ENCODE peak calls at places on chromosome 11, in six cellular contexts. V is IMR-90, K is HepG2, D is K562, B is mesendoderm, R is keratinocyte. F is an unnamed sample.

GRCh38 chr11:8477680-8478079 is 116.3 kb downstream of the STK33 start:
- DNase-seq in V (no peak), K (no peak), D (no peak), B (no peak), R (no peak), F (no peak)

GRCh38 chr11:57313071-57313787 is 11.5 kb downstream of the TNKS1BP1 start:
- DNase-seq in V (no peak), K (no peak), D (no peak), B (no peak), R (no peak), F (peak; percentile 78)

GRCh38 chr11:1640076-1640946 is 10.7 kb downstream of the KRTAP5-5 start:
- DNase-seq in V (no peak), K (peak; percentile 24), D (peak; percentile 79), B (peak; percentile 74), R (no peak), F (peak; percentile 71)

GRCh38 chr11:28168718-28169117 is 60.5 kb downstream of the METTL15 start:
- DNase-seq in V (no peak), K (peak; percentile 61), D (no peak), B (no peak), R (no peak), F (no peak)

GRCh38 chr11:112834277-112834755 is 126.9 kb upstream of the NCAM1 start:
- DNase-seq in V (no peak), K (no peak), D (no peak), B (peak; percentile 18), R (no peak), F (no peak)

GRCh38 chr11:72684236-72684912 is 10.2 kb upstream of the PDE2A start:
- DNase-seq in V (peak; percentile 57), K (peak; percentile 49), D (peak; percentile 80), B (peak; percentile 88), R (no peak), F (peak; percentile 84)

GRCh38 chr11:83014951-83015350 is 56.7 kb downstream of the RAB30 start:
- DNase-seq in V (no peak), K (no peak), D (no peak), B (no peak), R (no peak), F (no peak)

GRCh38 chr11:121582296-121582695 is 129.5 kb upstream of the SORL1-AS1 start:
- DNase-seq in V (no peak), K (peak; percentile 9), D (no peak), B (no peak), R (no peak), F (no peak)

DNA sequence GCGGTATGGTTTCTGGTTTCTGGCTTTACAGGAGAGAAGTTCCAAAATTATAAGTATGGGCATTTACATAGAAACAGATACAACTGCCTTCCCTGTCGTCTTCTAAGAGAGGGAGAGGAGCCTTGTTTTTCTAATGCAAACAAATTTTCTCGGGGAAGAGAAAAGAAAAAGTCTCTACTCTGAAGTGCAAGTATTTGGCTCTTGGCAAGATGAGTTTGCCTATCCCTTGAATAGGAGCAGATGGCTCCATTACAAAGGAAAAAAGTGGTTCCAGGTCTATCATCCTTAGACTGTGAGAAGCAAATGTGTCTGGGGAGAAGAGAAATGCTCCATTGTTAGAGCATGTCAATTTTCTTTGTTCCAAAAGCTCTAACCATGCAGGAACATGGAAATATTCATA is 455.6 kb downstream of the BUD13 start:
- DNase-seq in V (no peak), K (no peak), D (no peak), B (no peak), R (no peak), F (no peak)
- H3K36me3 ChIP-seq in V (no peaks in the 10 kb centered on the region), K (no peaks in the 10 kb centered on the region), D (no peaks in the 10 kb centered on the region), B (no peaks in the 10 kb centered on the region), R (no peaks in the 10 kb centered on the region), F (no peaks in the 10 kb centered on the region)

GRCh38 chr11:114159802-114160588 is 100.5 kb downstream of the ZBTB16 start:
- DNase-seq in V (peak; percentile 90), K (peak; percentile 80), D (peak; percentile 92), B (peak; percentile 29), R (peak; percentile 95), F (peak; percentile 99)
- H3K4me1 ChIP-seq in V (peaks cover 16% of the 10 kb centered on the region), K (peaks cover 15% of the 10 kb centered on the region), D (peaks cover 13% of the 10 kb centered on the region), B (no peaks in the 10 kb centered on the region), R (peaks cover 52% of the 10 kb centered on the region), F (peaks cover 62% of the 10 kb centered on the region)

GRCh38 chr11:107665016-107665415 is 46.8 kb downstream of the SLN start:
- DNase-seq in V (no peak), K (no peak), D (no peak), B (no peak), R (no peak), F (no peak)

GRCh38 chr11:107669156-107669740 is 42.6 kb downstream of the SLN start:
- DNase-seq in V (no peak), K (no peak), D (no peak), B (no peak), R (no peak), F (no peak)

GRCh38 chr11:107666911-107667568 is 44.8 kb downstream of the SLN start:
- DNase-seq in V (no peak), K (no peak), D (no peak), B (peak; percentile 22), R (no peak), F (no peak)

GRCh38 chr11:107675902-107676301 is 36.0 kb downstream of the SLN start:
- DNase-seq in V (no peak), K (no peak), D (no peak), B (no peak), R (no peak), F (no peak)

DNA sequence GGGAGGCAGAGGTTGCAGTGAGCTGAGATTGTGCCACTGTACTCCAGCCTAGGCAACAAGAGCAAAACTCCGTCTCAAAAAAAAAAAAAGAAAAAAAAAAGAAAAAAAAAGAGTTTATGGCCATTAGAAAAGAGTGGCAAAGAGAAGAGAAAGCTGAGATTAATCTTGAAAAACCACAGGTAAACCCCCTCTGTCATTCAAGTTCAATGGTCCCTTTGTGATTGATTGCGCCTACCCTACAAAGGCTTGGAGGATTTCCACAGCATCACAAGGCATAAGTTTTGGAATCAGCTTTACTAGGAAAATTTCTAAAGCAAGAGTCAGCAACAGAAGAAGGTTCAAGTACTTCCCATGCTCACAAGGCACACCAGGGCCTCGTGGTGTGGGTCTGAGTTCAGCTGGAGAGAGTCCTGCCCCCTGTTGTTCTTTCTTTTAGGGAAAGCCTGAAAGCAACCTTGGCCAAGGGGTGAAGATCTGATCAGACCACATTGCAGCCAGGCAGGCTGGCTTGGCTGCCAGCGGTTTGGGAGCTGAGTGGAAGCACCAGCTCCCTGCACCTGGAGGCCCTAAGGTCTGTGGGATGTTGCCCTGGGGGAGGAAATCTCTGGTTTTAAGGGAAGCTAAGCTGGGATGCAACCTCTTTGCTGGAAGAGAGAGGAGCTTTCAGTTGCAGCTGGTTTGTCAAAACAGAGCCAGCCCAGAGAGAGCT is 41.8 kb downstream of the SLN start:
- DNase-seq in V (no peak), K (no peak), D (no peak), B (peak; percentile 9), R (no peak), F (no peak)
- H3K9ac ChIP-seq in V (no peak overlapping the region), K (no peak overlapping the region), D (no peak overlapping the region), B (no peak overlapping the region), R (no peak overlapping the region), F (no peak overlapping the region)

DNA sequence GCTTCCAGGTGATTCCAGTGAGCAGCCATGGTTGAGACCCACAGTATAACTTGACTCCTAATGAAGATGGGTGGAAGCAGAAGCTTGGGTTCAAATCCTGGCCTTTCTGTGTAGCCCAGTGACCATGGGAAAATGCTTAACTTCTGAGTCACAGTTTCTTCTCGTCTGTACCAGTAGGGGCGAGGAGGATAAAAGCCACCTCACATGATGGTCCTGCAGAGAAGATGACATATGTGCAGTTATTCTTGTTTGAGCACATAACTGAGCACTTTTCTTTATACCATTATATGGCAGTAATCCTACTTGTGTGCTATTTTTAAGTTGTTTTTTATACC is 5.0 kb downstream of the TMEM109 start:
- DNase-seq in V (peak; percentile 40), K (no peak), D (no peak), B (no peak), R (no peak), F (no peak)
- H3K36me3 ChIP-seq in V (peaks cover 26% of the 10 kb centered on the region), K (no peaks in the 10 kb centered on the region), D (peaks cover 60% of the 10 kb centered on the region), B (peaks cover 3% of the 10 kb centered on the region), R (peaks cover 19% of the 10 kb centered on the region), F (peaks cover 21% of the 10 kb centered on the region)

GRCh38 chr11:62402994-62403393 is 15.8 kb upstream of the SCGB1A1 start:
- DNase-seq in V (no peak), K (no peak), D (no peak), B (no peak), R (no peak), F (no peak)
- H3K4me1 ChIP-seq in V (peaks cover 17% of the 10 kb centered on the region), K (peaks cover 45% of the 10 kb centered on the region), D (peaks cover 44% of the 10 kb centered on the region), B (peaks cover 3% of the 10 kb centered on the region), R (no peaks in the 10 kb centered on the region), F (no peaks in the 10 kb centered on the region)

DNA sequence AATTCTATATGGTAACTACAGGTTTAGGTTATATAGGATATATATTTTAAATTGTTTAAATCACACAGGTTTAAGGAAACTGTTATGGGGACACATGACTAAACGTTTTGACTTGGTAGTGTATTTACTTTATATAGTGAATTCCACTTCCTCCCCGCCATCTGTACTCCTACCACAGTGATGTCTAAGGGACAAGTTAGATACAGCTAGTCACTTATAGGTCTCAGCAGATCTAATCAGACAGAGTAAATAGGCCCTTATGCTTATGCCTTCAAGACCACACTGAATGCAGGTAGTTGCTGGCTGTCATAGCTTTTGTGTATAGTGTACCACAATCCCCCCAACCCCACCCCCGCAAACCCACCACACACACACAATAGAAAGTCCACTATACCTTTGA is 8.2 kb downstream of the SESN3 start:
- DNase-seq in V (no peak), K (no peak), D (no peak), B (no peak), R (no peak), F (no peak)
- H3K9ac ChIP-seq in V (no peak overlapping the region), K (no peak overlapping the region), D (no peak overlapping the region), B (no peak overlapping the region), R (no peak overlapping the region), F (no peak overlapping the region)

GRCh38 chr11:123139206-123139605 is 55.8 kb downstream of the CLMP start:
- DNase-seq in V (no peak), K (no peak), D (no peak), B (no peak), R (no peak), F (no peak)
- H3K36me3 ChIP-seq in V (peaks cover 31% of the 10 kb centered on the region), K (no peaks in the 10 kb centered on the region), D (no peaks in the 10 kb centered on the region), B (no peaks in the 10 kb centered on the region), R (no peaks in the 10 kb centered on the region), F (no peaks in the 10 kb centered on the region)

GRCh38 chr11:118689852-118690552 is 10.6 kb upstream of the TREH start:
- DNase-seq in V (peak; percentile 73), K (peak; percentile 90), D (peak; percentile 96), B (peak; percentile 97), R (peak; percentile 82), F (peak; percentile 99)

GRCh38 chr11:118694771-118695170 is 15.3 kb upstream of the TREH start:
- DNase-seq in V (no peak), K (no peak), D (no peak), B (no peak), R (no peak), F (no peak)

GRCh38 chr11:118690553-118691304 is 11.3 kb upstream of the TREH start:
- DNase-seq in V (no peak), K (no peak), D (no peak), B (no peak), R (no peak), F (no peak)

GRCh38 chr11:118694185-118694584 is 14.7 kb upstream of the TREH start:
- DNase-seq in V (no peak), K (no peak), D (no peak), B (no peak), R (no peak), F (no peak)

GRCh38 chr11:118691926-118692830 is 12.7 kb upstream of the TREH start:
- DNase-seq in V (peak; percentile 67), K (peak; percentile 45), D (no peak), B (peak; percentile 29), R (peak; percentile 88), F (no peak)
- H3K4me1 ChIP-seq in V (peaks cover 14% of the 10 kb centered on the region), K (peaks cover 66% of the 10 kb centered on the region), D (peaks cover 41% of the 10 kb centered on the region), B (peaks cover 2% of the 10 kb centered on the region), R (peaks cover 34% of the 10 kb centered on the region), F (no peaks in the 10 kb centered on the region)

GRCh38 chr11:33930317-33931021 is 38.6 kb upstream of the LMO2 start:
- DNase-seq in V (no peak), K (no peak), D (no peak), B (no peak), R (no peak), F (no peak)
- H3K9ac ChIP-seq in V (no peak overlapping the region), K (no peak overlapping the region), D (no peak overlapping the region), B (no peak overlapping the region), R (no peak overlapping the region), F (peak overlapping the region; percentile 10)

F was measured in kidney.